ENCODE peak calls at places on chromosomes 4 and X, in six cellular contexts. One of them, this sample, is unnamed.

GRCh38 chr4:44446801-44447562 is 1.6 kb downstream of the KCTD8 start:
- DNase-seq in COR-L47: no peak
- DNase-seq in tibial nerve: no peak
- DNase-seq in NCI-H187 treated with DMSO at 0.1 percent for 48 hours: no peak
- DNase-seq in Jurkat, Clone E6-1: no peak
- DNase-seq in iris pigment epithelial cell: no peak
- DNase-seq in this sample: no peak

GRCh38 chr4:117479673-117480072 is 394.3 kb upstream of the TRAM1L1 start:
- DNase-seq in COR-L47: no peak
- DNase-seq in tibial nerve: no peak
- DNase-seq in NCI-H187 treated with DMSO at 0.1 percent for 48 hours: no peak
- DNase-seq in Jurkat, Clone E6-1: no peak
- DNase-seq in iris pigment epithelial cell: no peak
- DNase-seq in this sample: no peak

GRCh38 chr4:165684177-165684870 is 188.7 kb upstream of the TLL1 start:
- DNase-seq in COR-L47: no peak
- DNase-seq in tibial nerve: no peak
- DNase-seq in NCI-H187 treated with DMSO at 0.1 percent for 48 hours: no peak
- DNase-seq in Jurkat, Clone E6-1: no peak
- DNase-seq in iris pigment epithelial cell: peak
- DNase-seq in this sample: peak

GRCh38 chr4:2290488-2290887 is 28.6 kb upstream of the MXD4 start:
- DNase-seq in COR-L47: no peak
- DNase-seq in tibial nerve: peak
- DNase-seq in NCI-H187 treated with DMSO at 0.1 percent for 48 hours: no peak
- DNase-seq in Jurkat, Clone E6-1: no peak
- DNase-seq in iris pigment epithelial cell: no peak
- DNase-seq in this sample: no peak

GRCh38 chr4:3306465-3306864 is 13.6 kb downstream of the RGS12 start:
- DNase-seq in COR-L47: no peak
- DNase-seq in tibial nerve: peak
- DNase-seq in NCI-H187 treated with DMSO at 0.1 percent for 48 hours: no peak
- DNase-seq in Jurkat, Clone E6-1: no peak
- DNase-seq in iris pigment epithelial cell: no peak
- DNase-seq in this sample: no peak

GRCh38 chrX:38089173-38089982 is 83.0 kb downstream of the SYTL5 start:
- DNase-seq in COR-L47: no peak
- DNase-seq in tibial nerve: no peak
- DNase-seq in NCI-H187 treated with DMSO at 0.1 percent for 48 hours: no peak
- DNase-seq in Jurkat, Clone E6-1: no peak
- DNase-seq in iris pigment epithelial cell: no peak
- DNase-seq in this sample: no peak

GRCh38 chr4:8844976-8845690 is 26.5 kb downstream of the HMX1 start:
- DNase-seq in COR-L47: no peak
- DNase-seq in tibial nerve: peak
- DNase-seq in NCI-H187 treated with DMSO at 0.1 percent for 48 hours: no peak
- DNase-seq in Jurkat, Clone E6-1: no peak
- DNase-seq in iris pigment epithelial cell: no peak
- DNase-seq in this sample: no peak

GRCh38 chr4:6727943-6728250 is 11.9 kb downstream of the BLOC1S4 start:
- DNase-seq in COR-L47: no peak
- DNase-seq in tibial nerve: no peak
- DNase-seq in NCI-H187 treated with DMSO at 0.1 percent for 48 hours: no peak
- DNase-seq in Jurkat, Clone E6-1: no peak
- DNase-seq in iris pigment epithelial cell: peak
- DNase-seq in this sample: no peak

GRCh38 chrX:16786791-16787735 is 797 bp downstream of the TXLNG start:
- DNase-seq in COR-L47: peak
- DNase-seq in tibial nerve: no peak
- DNase-seq in NCI-H187 treated with DMSO at 0.1 percent for 48 hours: no peak
- DNase-seq in Jurkat, Clone E6-1: no peak
- DNase-seq in iris pigment epithelial cell: peak
- DNase-seq in this sample: peak

GRCh38 chr4:22477136-22477793 is 38.6 kb downstream of the ADGRA3 start:
- DNase-seq in COR-L47: no peak
- DNase-seq in tibial nerve: no peak
- DNase-seq in NCI-H187 treated with DMSO at 0.1 percent for 48 hours: no peak
- DNase-seq in Jurkat, Clone E6-1: no peak
- DNase-seq in iris pigment epithelial cell: no peak
- DNase-seq in this sample: no peak

GRCh38 chrX:139560221-139560620 is 29.7 kb downstream of the F9 start:
- DNase-seq in COR-L47: no peak
- DNase-seq in tibial nerve: no peak
- DNase-seq in NCI-H187 treated with DMSO at 0.1 percent for 48 hours: no peak
- DNase-seq in Jurkat, Clone E6-1: no peak
- DNase-seq in iris pigment epithelial cell: peak
- DNase-seq in this sample: peak

GRCh38 chr4:7650606-7651400 is 216.1 kb upstream of the PSAPL1 start:
- DNase-seq in COR-L47: no peak
- DNase-seq in tibial nerve: no peak
- DNase-seq in NCI-H187 treated with DMSO at 0.1 percent for 48 hours: no peak
- DNase-seq in Jurkat, Clone E6-1: no peak
- DNase-seq in iris pigment epithelial cell: peak
- DNase-seq in this sample: no peak

GRCh38 chrX:19825271-19825670 is 62.1 kb downstream of the SH3KBP1 start:
- DNase-seq in COR-L47: no peak
- DNase-seq in tibial nerve: no peak
- DNase-seq in NCI-H187 treated with DMSO at 0.1 percent for 48 hours: no peak
- DNase-seq in Jurkat, Clone E6-1: no peak
- DNase-seq in iris pigment epithelial cell: no peak
- DNase-seq in this sample: no peak

GRCh38 chrX:13821740-13822139 is 4.8 kb upstream of the GPM6B start:
- DNase-seq in COR-L47: no peak
- DNase-seq in tibial nerve: no peak
- DNase-seq in NCI-H187 treated with DMSO at 0.1 percent for 48 hours: no peak
- DNase-seq in Jurkat, Clone E6-1: no peak
- DNase-seq in iris pigment epithelial cell: peak
- DNase-seq in this sample: no peak

GRCh38 chrX:134933911-134934310 is 56.9 kb upstream of the SMIM10 start:
- DNase-seq in COR-L47: no peak
- DNase-seq in tibial nerve: no peak
- DNase-seq in NCI-H187 treated with DMSO at 0.1 percent for 48 hours: no peak
- DNase-seq in Jurkat, Clone E6-1: no peak
- DNase-seq in iris pigment epithelial cell: peak
- DNase-seq in this sample: no peak

GRCh38 chrX:39815621-39816020 is 282.1 kb downstream of the BCOR start:
- DNase-seq in COR-L47: no peak
- DNase-seq in tibial nerve: no peak
- DNase-seq in NCI-H187 treated with DMSO at 0.1 percent for 48 hours: no peak
- DNase-seq in Jurkat, Clone E6-1: peak
- DNase-seq in iris pigment epithelial cell: no peak
- DNase-seq in this sample: peak

GRCh38 chr4:80005863-80006262 is 67.2 kb downstream of the ANTXR2 start:
- DNase-seq in COR-L47: no peak
- DNase-seq in tibial nerve: no peak
- DNase-seq in NCI-H187 treated with DMSO at 0.1 percent for 48 hours: no peak
- DNase-seq in Jurkat, Clone E6-1: no peak
- DNase-seq in iris pigment epithelial cell: peak
- DNase-seq in this sample: peak

GRCh38 chrX:133516691-133517090 is 101.4 kb upstream of the GPC4 start:
- DNase-seq in COR-L47: no peak
- DNase-seq in tibial nerve: no peak
- DNase-seq in NCI-H187 treated with DMSO at 0.1 percent for 48 hours: no peak
- DNase-seq in Jurkat, Clone E6-1: no peak
- DNase-seq in iris pigment epithelial cell: no peak
- DNase-seq in this sample: peak

GRCh38 chr4:2353222-2354107 is 65.0 kb downstream of the ZFYVE28 start:
- DNase-seq in COR-L47: no peak
- DNase-seq in tibial nerve: no peak
- DNase-seq in NCI-H187 treated with DMSO at 0.1 percent for 48 hours: no peak
- DNase-seq in Jurkat, Clone E6-1: no peak
- DNase-seq in iris pigment epithelial cell: no peak
- DNase-seq in this sample: peak

GRCh38 chrX:121052122-121052521 is 4.7 kb downstream of the GLUD2 start:
- DNase-seq in COR-L47: no peak
- DNase-seq in tibial nerve: no peak
- DNase-seq in NCI-H187 treated with DMSO at 0.1 percent for 48 hours: no peak
- DNase-seq in Jurkat, Clone E6-1: no peak
- DNase-seq in iris pigment epithelial cell: no peak
- DNase-seq in this sample: no peak

GRCh38 chr4:7753931-7754465 is 185.7 kb downstream of the AFAP1 start:
- DNase-seq in COR-L47: no peak
- DNase-seq in tibial nerve: no peak
- DNase-seq in NCI-H187 treated with DMSO at 0.1 percent for 48 hours: no peak
- DNase-seq in Jurkat, Clone E6-1: no peak
- DNase-seq in iris pigment epithelial cell: no peak
- DNase-seq in this sample: no peak

GRCh38 chr4:122890142-122890769 is 32.1 kb downstream of the NUDT6 start:
- DNase-seq in COR-L47: no peak
- DNase-seq in tibial nerve: no peak
- DNase-seq in NCI-H187 treated with DMSO at 0.1 percent for 48 hours: no peak
- DNase-seq in Jurkat, Clone E6-1: no peak
- DNase-seq in iris pigment epithelial cell: no peak
- DNase-seq in this sample: peak

GRCh38 chr4:61427818-61428495 is 227.8 kb downstream of the ADGRL3 start:
- DNase-seq in COR-L47: peak
- DNase-seq in tibial nerve: no peak
- DNase-seq in NCI-H187 treated with DMSO at 0.1 percent for 48 hours: no peak
- DNase-seq in Jurkat, Clone E6-1: no peak
- DNase-seq in iris pigment epithelial cell: peak
- DNase-seq in this sample: peak

GRCh38 chr4:107780665-107781064 is 44.1 kb upstream of the SGMS2 start:
- DNase-seq in COR-L47: peak
- DNase-seq in tibial nerve: no peak
- DNase-seq in NCI-H187 treated with DMSO at 0.1 percent for 48 hours: no peak
- DNase-seq in Jurkat, Clone E6-1: peak
- DNase-seq in iris pigment epithelial cell: peak
- DNase-seq in this sample: no peak

GRCh38 chrX:30657542-30658238 is 4.5 kb downstream of the GK start:
- DNase-seq in COR-L47: no peak
- DNase-seq in tibial nerve: no peak
- DNase-seq in NCI-H187 treated with DMSO at 0.1 percent for 48 hours: no peak
- DNase-seq in Jurkat, Clone E6-1: no peak
- DNase-seq in iris pigment epithelial cell: peak
- DNase-seq in this sample: peak

GRCh38 chr4:148240241-148240640 is 202.0 kb downstream of the NR3C2 start:
- DNase-seq in COR-L47: no peak
- DNase-seq in tibial nerve: no peak
- DNase-seq in NCI-H187 treated with DMSO at 0.1 percent for 48 hours: no peak
- DNase-seq in Jurkat, Clone E6-1: no peak
- DNase-seq in iris pigment epithelial cell: peak
- DNase-seq in this sample: no peak

GRCh38 chrX:110403839-110404238 is 45.2 kb downstream of the RTL9 start:
- DNase-seq in COR-L47: no peak
- DNase-seq in tibial nerve: no peak
- DNase-seq in NCI-H187 treated with DMSO at 0.1 percent for 48 hours: no peak
- DNase-seq in Jurkat, Clone E6-1: no peak
- DNase-seq in iris pigment epithelial cell: peak
- DNase-seq in this sample: peak

GRCh38 chr4:26120098-26120795 is 200.6 kb upstream of the RBPJ start:
- DNase-seq in COR-L47: no peak
- DNase-seq in tibial nerve: no peak
- DNase-seq in NCI-H187 treated with DMSO at 0.1 percent for 48 hours: no peak
- DNase-seq in Jurkat, Clone E6-1: no peak
- DNase-seq in iris pigment epithelial cell: peak
- DNase-seq in this sample: peak

GRCh38 chrX:74550295-74550802 is 64.1 kb downstream of the RLIM start:
- DNase-seq in COR-L47: peak
- DNase-seq in tibial nerve: peak
- DNase-seq in NCI-H187 treated with DMSO at 0.1 percent for 48 hours: peak
- DNase-seq in Jurkat, Clone E6-1: peak
- DNase-seq in iris pigment epithelial cell: peak
- DNase-seq in this sample: peak

GRCh38 chr4:146235654-146236570 is 21.6 kb downstream of the REELD1 start:
- DNase-seq in COR-L47: no peak
- DNase-seq in tibial nerve: no peak
- DNase-seq in NCI-H187 treated with DMSO at 0.1 percent for 48 hours: no peak
- DNase-seq in Jurkat, Clone E6-1: no peak
- DNase-seq in iris pigment epithelial cell: no peak
- DNase-seq in this sample: no peak

GRCh38 chr4:8647626-8648025 is 55.1 kb downstream of the CPZ start:
- DNase-seq in COR-L47: peak
- DNase-seq in tibial nerve: no peak
- DNase-seq in NCI-H187 treated with DMSO at 0.1 percent for 48 hours: no peak
- DNase-seq in Jurkat, Clone E6-1: no peak
- DNase-seq in iris pigment epithelial cell: no peak
- DNase-seq in this sample: no peak

GRCh38 chr4:26298198-26298950 is 22.4 kb upstream of the RBPJ start:
- DNase-seq in COR-L47: no peak
- DNase-seq in tibial nerve: no peak
- DNase-seq in NCI-H187 treated with DMSO at 0.1 percent for 48 hours: no peak
- DNase-seq in Jurkat, Clone E6-1: no peak
- DNase-seq in iris pigment epithelial cell: peak
- DNase-seq in this sample: peak

GRCh38 chrX:11100281-11101035 is 10.7 kb upstream of the HCCS start:
- DNase-seq in COR-L47: peak
- DNase-seq in tibial nerve: no peak
- DNase-seq in NCI-H187 treated with DMSO at 0.1 percent for 48 hours: no peak
- DNase-seq in Jurkat, Clone E6-1: peak
- DNase-seq in iris pigment epithelial cell: peak
- DNase-seq in this sample: peak

GRCh38 chrX:10529344-10529743 is 91.0 kb downstream of the MID1 start:
- DNase-seq in COR-L47: no peak
- DNase-seq in tibial nerve: no peak
- DNase-seq in NCI-H187 treated with DMSO at 0.1 percent for 48 hours: no peak
- DNase-seq in Jurkat, Clone E6-1: no peak
- DNase-seq in iris pigment epithelial cell: peak
- DNase-seq in this sample: peak

GRCh38 chr4:83356899-83357661 is 22.4 kb upstream of the HPSE start:
- DNase-seq in COR-L47: no peak
- DNase-seq in tibial nerve: no peak
- DNase-seq in NCI-H187 treated with DMSO at 0.1 percent for 48 hours: no peak
- DNase-seq in Jurkat, Clone E6-1: no peak
- DNase-seq in iris pigment epithelial cell: peak
- DNase-seq in this sample: peak